ENCODE peak calls at places on chromosomes 7 and 10, in six cellular contexts. Z, G, D, N, C and P are unnamed samples.

GRCh38 chr10:133211141-133211830 is 18.7 kb upstream of the UTF1 start:
- DNase-seq in Z (no peak), G (no peak), D (no peak), N (no peak), C (no peak), P (no peak)

GRCh38 chr7:135942614-135943013 is 34.5 kb downstream of the MTPN start:
- DNase-seq in Z (no peak), G (no peak), D (no peak), N (no peak), C (no peak), P (peak; percentile 39)

GRCh38 chr10:100873081-100873824 is 39.5 kb upstream of the SLF2 start:
- DNase-seq in Z (no peak), G (no peak), D (no peak), N (no peak), C (no peak), P (no peak)

GRCh38 chr7:143361552-143362125 is 874 bp downstream of the FAM131B start:
- DNase-seq in Z (no peak), G (no peak), D (no peak), N (no peak), C (peak; percentile 95), P (peak; percentile 63)

GRCh38 chr7:81447351-81447952 is 322.4 kb downstream of the HGF start:
- DNase-seq in Z (peak; percentile 21), G (no peak), D (no peak), N (no peak), C (no peak), P (no peak)

GRCh38 chr10:111578076-111578475 is 501.2 kb downstream of the ADRA2A start:
- DNase-seq in Z (no peak), G (no peak), D (no peak), N (no peak), C (no peak), P (no peak)

GRCh38 chr7:123712619-123713018 is 36.2 kb downstream of the WASL start:
- DNase-seq in Z (no peak), G (no peak), D (no peak), N (no peak), C (no peak), P (no peak)

GRCh38 chr7:115635367-115635766 is 395.2 kb downstream of the TFEC start:
- DNase-seq in Z (no peak), G (no peak), D (no peak), N (no peak), C (no peak), P (no peak)

GRCh38 chr10:90087197-90088007 is 386.0 kb downstream of the KIF20B start:
- DNase-seq in Z (no peak), G (no peak), D (no peak), N (no peak), C (no peak), P (peak; percentile 50)

DNA sequence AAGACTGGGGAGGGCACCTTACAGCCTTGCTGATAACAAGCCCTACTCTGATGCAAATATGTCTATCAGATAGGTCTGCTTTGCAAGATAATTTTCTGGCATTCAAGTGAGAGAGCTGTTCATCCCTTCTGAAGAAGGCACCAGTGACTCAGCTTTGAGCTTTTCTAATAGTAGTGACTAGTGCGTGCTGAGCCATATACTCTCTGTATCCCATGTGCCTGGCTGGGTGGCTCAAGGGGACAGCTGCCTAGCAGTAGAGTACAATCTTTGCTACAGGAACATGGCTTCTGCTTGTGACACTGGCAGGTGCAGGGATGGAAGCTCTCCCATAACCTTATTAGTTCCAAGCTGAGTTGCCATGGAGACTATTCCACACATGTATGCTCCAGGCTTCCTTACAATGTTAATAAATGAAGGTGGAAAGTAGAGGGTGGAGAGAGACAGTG is 35.0 kb upstream of the ABCB4 start:
- DNase-seq in Z (no peak), G (no peak), D (no peak), N (no peak), C (peak; percentile 19), P (no peak)
- TF ChIP-seq CTCF in Z (no peak), G (no peak), D (no peak), N (no peak), C (no peak), P (no peak)

GRCh38 chr7:102468416-102469350 is 3.9 kb downstream of the LRWD1 start:
- DNase-seq in Z (no peak), G (no peak), D (no peak), N (peak; percentile 81), C (peak; percentile 85), P (no peak)

GRCh38 chr7:102466097-102466496 is 1.3 kb downstream of the LRWD1 start:
- DNase-seq in Z (no peak), G (no peak), D (no peak), N (no peak), C (peak; percentile 73), P (no peak)

GRCh38 chr7:102467581-102468415 is 3.0 kb downstream of the LRWD1 start:
- DNase-seq in Z (no peak), G (no peak), D (no peak), N (peak; percentile 44), C (peak; percentile 88), P (no peak)

GRCh38 chr7:102463841-102464576 is 654 bp downstream of the ALKBH4 start:
- DNase-seq in Z (no peak), G (no peak), D (no peak), N (no peak), C (peak; percentile 92), P (no peak)

DNA sequence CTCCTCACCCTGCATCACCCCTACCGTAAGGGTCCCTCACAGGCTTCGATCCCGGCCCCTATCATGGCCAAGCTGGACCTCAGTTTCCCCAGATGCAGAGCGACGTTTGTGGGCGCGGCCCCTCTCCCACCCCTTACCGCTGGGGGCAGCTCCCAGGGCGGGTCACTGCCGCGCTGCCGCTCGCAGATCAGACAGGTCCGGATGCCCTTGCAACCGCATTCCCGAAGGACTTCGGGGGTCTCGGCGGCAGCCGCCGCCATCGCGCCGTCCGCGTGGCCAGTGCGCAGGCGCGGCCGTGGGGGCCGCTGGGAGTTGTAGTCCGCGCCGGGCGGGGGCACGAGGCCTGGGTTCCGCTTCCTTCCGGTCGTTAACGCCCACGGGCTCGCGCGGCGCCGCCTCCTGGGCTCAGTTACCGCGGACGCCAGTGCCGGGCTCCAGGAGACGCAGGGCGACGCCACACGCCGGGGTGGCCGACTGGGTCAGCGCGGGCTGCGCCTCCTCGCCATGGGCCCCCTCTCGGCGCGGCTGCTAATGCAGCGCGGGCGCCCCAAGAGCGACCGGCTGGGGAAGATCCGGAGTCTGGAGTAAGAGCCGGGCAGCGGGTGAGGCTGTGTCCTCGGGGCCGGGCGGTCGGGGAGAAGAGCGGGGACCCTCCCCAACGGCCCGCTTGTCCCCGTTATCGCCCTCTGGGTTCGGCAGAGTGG is at the start of the genes ALKBH4 and LRWD1:
- DNase-seq in Z (peak; percentile 94), G (peak; percentile 97), D (peak; percentile 96), N (peak; percentile 96), C (peak; percentile 100), P (peak; percentile 100)
- TF ChIP-seq CTCF in Z (no peak), G (no peak), D (peak; percentile 42), N (peak; percentile 23), C (no peak), P (no peak)

DNA sequence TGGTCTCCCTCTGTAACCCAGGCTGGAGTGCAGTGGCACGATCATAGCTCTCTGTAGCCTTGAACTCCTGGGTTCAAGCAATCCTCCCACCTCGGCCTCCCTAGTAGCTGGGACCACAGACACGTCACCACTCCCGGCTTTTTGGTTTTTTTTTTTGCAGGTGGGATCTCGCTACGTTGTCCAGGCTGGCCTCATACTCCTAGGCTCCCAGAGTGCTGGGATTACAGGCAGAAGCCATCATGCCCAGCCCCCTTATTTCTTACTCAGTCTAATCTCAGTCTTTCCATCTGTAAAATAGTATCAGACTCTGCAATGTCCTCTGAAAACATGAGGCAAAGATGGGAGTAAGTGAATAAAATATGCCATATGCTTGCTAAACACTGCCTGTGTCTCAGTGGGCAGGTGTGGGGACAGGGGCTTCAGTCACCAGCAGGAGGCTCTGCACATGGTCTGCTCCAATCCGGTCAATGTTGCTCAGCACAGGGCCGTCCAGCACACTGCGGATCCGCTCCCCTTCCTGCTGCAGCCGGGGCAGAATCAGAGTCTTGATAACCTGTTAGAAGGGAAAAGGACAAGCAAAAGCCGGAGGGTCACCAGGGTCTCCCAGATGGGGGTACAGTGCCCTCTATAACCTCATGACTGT is 8.2 kb downstream of the AP4M1 start:
- DNase-seq in Z (no peak), G (no peak), D (no peak), N (no peak), C (no peak), P (no peak)
- TF ChIP-seq CTCF in Z (no peak), G (no peak), D (no peak), N (no peak), C (no peak), P (no peak)

GRCh38 chr7:93175219-93175618 is 27.0 kb upstream of the SAMD9L start:
- DNase-seq in Z (no peak), G (no peak), D (no peak), N (no peak), C (no peak), P (no peak)

GRCh38 chr7:93179173-93179572 is 31.0 kb upstream of the SAMD9L start:
- DNase-seq in Z (no peak), G (no peak), D (no peak), N (no peak), C (no peak), P (no peak)

GRCh38 chr7:93172683-93173082 is 24.5 kb upstream of the SAMD9L start:
- DNase-seq in Z (no peak), G (no peak), D (no peak), N (no peak), C (no peak), P (no peak)

GRCh38 chr7:93176961-93177580 is 28.9 kb upstream of the SAMD9L start:
- DNase-seq in Z (no peak), G (no peak), D (no peak), N (no peak), C (no peak), P (no peak)

DNA sequence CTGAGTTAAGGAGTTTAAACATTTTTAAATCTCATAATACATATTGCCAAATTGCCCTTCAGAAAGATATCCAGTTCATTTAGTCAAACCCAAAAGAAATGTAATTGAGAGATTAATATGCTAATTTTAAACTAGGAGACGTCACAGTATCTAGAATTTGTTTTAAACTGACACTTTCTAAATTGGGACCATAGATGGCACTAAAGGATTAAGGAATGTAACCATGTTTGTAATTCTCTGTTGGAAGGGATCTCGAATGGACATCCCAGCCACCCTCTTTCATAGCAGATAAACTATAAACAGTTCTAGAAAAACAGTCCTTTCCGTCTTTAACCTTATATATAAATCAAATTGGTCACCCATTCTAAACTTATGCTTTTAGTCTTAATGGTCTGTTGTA is 30.0 kb upstream of the SAMD9L start:
- DNase-seq in Z (peak; percentile 3), G (no peak), D (no peak), N (no peak), C (peak; percentile 77), P (no peak)
- TF ChIP-seq CTCF in Z (peak; percentile 34), G (no peak), D (peak; percentile 14), N (no peak), C (peak; percentile 42), P (no peak)